ENCODE peak calls at places on chromosomes 4 and X, in nine cellular contexts. I is RWPE1, W is pancreas, V is HFFc6, K is tibial nerve, R is fibroblast of the aortic adventitia, U is MM.1S, M is ovary, P is heart right ventricle. T is an unnamed sample.

GRCh38 chr4:140776551-140776950 is 20.4 kb upstream of the TBC1D9 start:
- DNase-seq in P (no peak), V (no peak), U (no peak), K (no peak), I (no peak), R (no peak), W (no peak), M (no peak), T (no peak)

GRCh38 chrX:66760648-66761047 is 121.8 kb upstream of the EDA2R start:
- DNase-seq in I (no peak), V (no peak), R (peak; percentile 2), P (no peak), K (no peak), M (no peak), W (no peak), U (peak; percentile 11), T (no peak)

GRCh38 chr4:171644430-171645057 is 168.7 kb upstream of the GALNTL6 start:
- DNase-seq in W (no peak), U (peak; percentile 86), I (no peak), P (no peak), M (no peak), R (no peak), V (no peak), K (no peak), T (no peak)

GRCh38 chr4:6769138-6769983 is 13.2 kb upstream of the KIAA0232 start:
- DNase-seq in U (no peak), I (no peak), P (no peak), W (no peak), R (no peak), M (no peak), K (no peak), V (no peak), T (peak; percentile 21)

GRCh38 chrX:79524642-79525041 is 157.5 kb upstream of the ITM2A start:
- DNase-seq in W (no peak), U (peak; percentile 60), V (no peak), K (no peak), R (no peak), M (no peak), P (no peak), I (no peak), T (no peak)

GRCh38 chr4:185566972-185567749 is 31.9 kb upstream of the PDLIM3 start:
- DNase-seq in M (peak; percentile 60), K (peak; percentile 26), P (peak; percentile 85), R (peak; percentile 91), W (no peak), U (no peak), I (no peak), V (peak; percentile 79), T (no peak)

GRCh38 chr4:10623241-10623640 is 61.3 kb downstream of the CLNK start:
- DNase-seq in I (no peak), K (no peak), M (no peak), V (peak; percentile 13), P (no peak), U (no peak), R (peak; percentile 19), W (no peak), T (no peak)

GRCh38 chr4:91525627-91526026 is 778.1 kb upstream of the GRID2 start:
- DNase-seq in U (no peak), R (no peak), K (no peak), V (no peak), I (no peak), P (no peak), W (no peak), M (no peak), T (no peak)

GRCh38 chrX:13380230-13380629 is 60.4 kb upstream of the ATXN3L start:
- DNase-seq in R (peak; percentile 69), M (no peak), I (peak; percentile 41), K (no peak), W (no peak), P (no peak), V (peak; percentile 6), U (no peak), T (no peak)

GRCh38 chr4:91113130-91113706 is 986.0 kb downstream of the CCSER1 start:
- DNase-seq in P (no peak), R (peak; percentile 34), W (no peak), U (peak; percentile 20), I (peak; percentile 12), M (no peak), K (no peak), V (no peak), T (no peak)

GRCh38 chrX:133985164-133986007 is at the start of gene GPC3:
- DNase-seq in K (no peak), R (no peak), U (no peak), M (peak; percentile 27), P (no peak), W (peak; percentile 43), V (no peak), I (peak; percentile 30), T (peak; percentile 21)

GRCh38 chrX:120857240-120857639 is 18.4 kb downstream of the CT47B1 start:
- DNase-seq in M (no peak), W (no peak), P (no peak), V (no peak), I (no peak), U (no peak), R (no peak), K (no peak), T (no peak)

GRCh38 chr4:105058177-105058812 is 88.4 kb upstream of the TET2 start:
- DNase-seq in V (no peak), U (no peak), R (peak; percentile 86), M (no peak), W (no peak), I (peak; percentile 59), K (no peak), P (no peak), T (no peak)

GRCh38 chr4:170305627-170306026 is 215.9 kb upstream of the AADAT start:
- DNase-seq in R (no peak), V (no peak), M (no peak), W (no peak), K (no peak), P (no peak), I (no peak), U (no peak), T (no peak)

GRCh38 chr4:142984871-142985585 is 138.9 kb upstream of the INPP4B start:
- DNase-seq in P (no peak), K (no peak), R (peak; percentile 18), W (no peak), U (no peak), V (no peak), I (peak; percentile 20), M (no peak), T (no peak)

GRCh38 chr4:55038176-55038890 is 87.1 kb downstream of the KDR start:
- DNase-seq in K (peak; percentile 59), W (peak; percentile 36), U (no peak), R (peak; percentile 76), P (peak; percentile 59), M (peak; percentile 16), I (peak; percentile 40), V (no peak), T (no peak)

DNA sequence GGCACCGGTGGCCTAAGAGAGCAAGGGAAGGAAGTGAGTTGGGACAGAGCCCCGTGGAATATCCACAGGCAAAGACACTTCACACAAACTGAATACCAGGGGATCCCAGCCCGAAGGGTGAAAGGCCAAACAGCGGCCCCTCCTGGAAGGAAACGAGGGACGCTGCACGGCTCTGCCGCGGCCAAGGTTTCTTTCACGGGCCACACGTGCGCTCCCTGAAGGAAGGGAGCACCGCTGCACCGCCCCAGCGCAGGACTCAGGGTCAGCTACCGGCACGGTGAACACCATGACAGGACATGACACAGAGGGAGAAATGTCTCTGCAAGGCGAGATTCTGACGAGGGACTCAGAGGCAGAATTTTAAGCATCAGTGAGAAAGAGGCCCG is 31.5 kb upstream of the GTPBP6 start:
- DNase-seq in I (no peak), W (no peak), V (no peak), M (no peak), U (no peak), K (no peak), R (no peak), P (no peak), T (peak; percentile 56)
- TF ChIP-seq CTCF in I (no peak), W (no peak), V (no peak), M (no peak), U (no peak), K (no peak), R (no peak), P (no peak), T (no peak)

DNA sequence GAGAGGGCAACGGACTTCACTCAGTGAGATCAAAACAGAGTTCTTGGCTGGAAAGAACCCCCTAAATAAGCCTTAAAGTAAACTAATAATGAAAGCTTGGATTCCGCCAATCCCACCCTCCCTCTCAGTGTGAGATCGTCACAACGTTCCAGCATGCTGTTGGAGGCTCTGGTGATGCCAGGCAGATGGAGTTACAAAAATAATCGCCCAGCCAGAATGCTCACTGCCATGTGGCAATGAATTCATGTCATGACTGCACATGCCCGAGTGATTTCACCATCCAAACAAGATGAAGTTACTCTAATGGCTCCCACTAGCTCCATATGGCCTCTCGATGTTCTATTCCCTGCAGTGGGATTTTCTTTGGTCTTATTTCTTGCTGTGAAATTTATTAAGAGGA is 248.0 kb downstream of the SPATA18 start:
- DNase-seq in P (no peak), K (no peak), M (no peak), V (no peak), R (no peak), I (no peak), W (no peak), U (no peak), T (no peak)
- TF ChIP-seq CTCF in P (no peak), K (no peak), M (no peak), V (no peak), R (no peak), I (no peak), W (no peak), U (no peak), T (no peak)

DNA sequence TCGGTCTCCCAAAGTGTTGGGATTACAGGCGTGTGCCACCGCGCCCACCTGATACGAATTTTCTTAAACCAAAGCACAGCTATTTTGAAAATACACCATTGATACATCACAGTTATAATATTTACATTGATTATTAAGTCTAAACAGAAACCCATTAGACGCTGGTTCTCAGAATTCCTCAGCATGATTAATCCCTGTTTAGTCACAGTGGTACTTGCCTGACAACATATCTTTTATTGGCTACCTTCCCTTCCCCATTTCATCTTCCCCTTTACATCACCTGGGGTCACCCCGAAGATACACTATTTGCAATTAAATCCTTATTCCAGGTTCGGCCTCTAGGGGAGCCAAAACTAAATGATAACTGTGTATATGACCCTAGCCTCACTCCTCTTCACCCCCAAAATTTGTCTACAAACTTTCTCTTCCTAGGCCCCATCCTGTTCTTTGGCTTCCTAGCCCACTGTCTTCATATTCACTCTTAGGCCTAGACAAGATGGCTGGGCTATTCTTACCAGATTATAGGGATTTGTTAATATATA is 36.8 kb upstream of the IL1RAPL1 start:
- DNase-seq in P (no peak), M (no peak), I (peak; percentile 18), W (no peak), K (no peak), R (no peak), V (no peak), U (no peak), T (no peak)
- TF ChIP-seq CTCF in P (no peak), M (no peak), I (no peak), W (no peak), K (no peak), R (no peak), V (no peak), U (no peak), T (no peak)

DNA sequence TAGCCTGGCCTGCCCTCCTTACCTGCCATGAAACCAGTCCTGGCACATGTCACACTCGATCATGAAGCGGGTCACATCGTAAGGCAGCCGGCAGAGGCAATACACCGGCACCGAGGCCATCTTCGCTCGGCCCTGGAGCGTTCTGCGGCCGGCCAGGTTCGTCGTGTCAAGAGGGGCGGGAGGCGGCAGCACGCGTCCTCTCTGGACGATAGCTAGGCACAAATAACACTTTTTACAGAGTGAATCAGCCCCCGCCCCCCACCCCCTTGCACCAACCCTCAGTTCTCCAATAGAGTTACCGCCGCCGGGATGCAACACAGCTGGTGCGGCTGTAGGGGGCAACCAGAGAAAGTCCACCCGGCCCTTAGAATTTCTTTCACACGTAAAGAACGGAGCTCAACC is 1.7 kb downstream of the PHF8 start:
- DNase-seq in P (peak; percentile 28), R (peak; percentile 58), M (peak; percentile 40), K (peak; percentile 18), I (peak; percentile 48), W (peak; percentile 29), U (peak; percentile 51), V (peak; percentile 39), T (peak; percentile 40)
- TF ChIP-seq CTCF in P (peak; percentile 36), R (peak; percentile 44), M (no peak), K (no peak), I (peak; percentile 37), W (no peak), U (peak; percentile 19), V (peak; percentile 52), T (no peak)